ENCODE peak calls at places on chromosomes 7 and 10, in ten cellular contexts. One of them, this sample, is unnamed.
A peak's percentile ranks its signal among the peaks of the same experiment; 100 is the strongest.

GRCh38 chr10:75987610-75988009 is 556.2 kb downstream of the LRMDA start:
- DNase-seq in HCT116: no peak
- DNase-seq in spleen: no peak
- DNase-seq in breast epithelium: no peak
- DNase-seq in Panc1: no peak
- DNase-seq in stomach: no peak
- DNase-seq in K562: no peak
- DNase-seq in prostate gland: no peak
- DNase-seq in H1: no peak
- DNase-seq in suprapubic skin: no peak
- DNase-seq in this sample: no peak

GRCh38 chr10:83677795-83678194 is 461.5 kb upstream of the GHITM start:
- DNase-seq in HCT116: no peak
- DNase-seq in spleen: no peak
- DNase-seq in breast epithelium: no peak
- DNase-seq in Panc1: no peak
- DNase-seq in stomach: no peak
- DNase-seq in K562: no peak
- DNase-seq in prostate gland: no peak
- DNase-seq in H1: no peak
- DNase-seq in suprapubic skin: no peak
- DNase-seq in this sample: peak; percentile 72

GRCh38 chr10:78524941-78525340 is 491.3 kb downstream of the RPS24 start:
- DNase-seq in HCT116: no peak
- DNase-seq in spleen: no peak
- DNase-seq in breast epithelium: no peak
- DNase-seq in Panc1: no peak
- DNase-seq in stomach: no peak
- DNase-seq in K562: no peak
- DNase-seq in prostate gland: no peak
- DNase-seq in H1: no peak
- DNase-seq in suprapubic skin: peak; percentile 25
- DNase-seq in this sample: no peak

GRCh38 chr7:86965727-86966120 is 93.7 kb downstream of the ELAPOR2 start:
- DNase-seq in HCT116: no peak
- DNase-seq in spleen: no peak
- DNase-seq in breast epithelium: no peak
- DNase-seq in Panc1: no peak
- DNase-seq in stomach: no peak
- DNase-seq in K562: no peak
- DNase-seq in prostate gland: no peak
- DNase-seq in H1: no peak
- DNase-seq in suprapubic skin: no peak
- DNase-seq in this sample: no peak

GRCh38 chr10:125362966-125363365 is 202.6 kb upstream of the CTBP2 start:
- DNase-seq in HCT116: no peak
- DNase-seq in spleen: no peak
- DNase-seq in breast epithelium: no peak
- DNase-seq in Panc1: no peak
- DNase-seq in stomach: no peak
- DNase-seq in K562: no peak
- DNase-seq in prostate gland: no peak
- DNase-seq in H1: no peak
- DNase-seq in suprapubic skin: no peak
- DNase-seq in this sample: no peak

GRCh38 chr7:27802977-27803376 is 63.0 kb downstream of the TAX1BP1 start:
- DNase-seq in HCT116: no peak
- DNase-seq in spleen: no peak
- DNase-seq in breast epithelium: no peak
- DNase-seq in Panc1: no peak
- DNase-seq in stomach: no peak
- DNase-seq in K562: no peak
- DNase-seq in prostate gland: no peak
- DNase-seq in H1: no peak
- DNase-seq in suprapubic skin: no peak
- DNase-seq in this sample: no peak

GRCh38 chr7:140041626-140042385 is 20.9 kb downstream of the PARP12 start:
- DNase-seq in HCT116: no peak
- DNase-seq in spleen: no peak
- DNase-seq in breast epithelium: no peak
- DNase-seq in Panc1: no peak
- DNase-seq in stomach: no peak
- DNase-seq in K562: no peak
- DNase-seq in prostate gland: no peak
- DNase-seq in H1: no peak
- DNase-seq in suprapubic skin: no peak
- DNase-seq in this sample: no peak

GRCh38 chr7:2870471-2870941 is 26.4 kb upstream of the GNA12 start:
- DNase-seq in HCT116: peak; percentile 39
- DNase-seq in spleen: peak; percentile 90
- DNase-seq in breast epithelium: no peak
- DNase-seq in Panc1: no peak
- DNase-seq in stomach: peak; percentile 63
- DNase-seq in K562: no peak
- DNase-seq in prostate gland: no peak
- DNase-seq in H1: no peak
- DNase-seq in suprapubic skin: peak; percentile 84
- DNase-seq in this sample: peak; percentile 86

GRCh38 chr10:111084346-111085255 is 7.8 kb downstream of the ADRA2A start:
- DNase-seq in HCT116: no peak
- DNase-seq in spleen: no peak
- DNase-seq in breast epithelium: no peak
- DNase-seq in Panc1: no peak
- DNase-seq in stomach: no peak
- DNase-seq in K562: no peak
- DNase-seq in prostate gland: no peak
- DNase-seq in H1: peak; percentile 22
- DNase-seq in suprapubic skin: no peak
- DNase-seq in this sample: no peak

GRCh38 chr7:132475037-132475668 is 101.1 kb downstream of the PLXNA4 start:
- DNase-seq in HCT116: no peak
- DNase-seq in spleen: no peak
- DNase-seq in breast epithelium: no peak
- DNase-seq in Panc1: no peak
- DNase-seq in stomach: no peak
- DNase-seq in K562: no peak
- DNase-seq in prostate gland: no peak
- DNase-seq in H1: no peak
- DNase-seq in suprapubic skin: no peak
- DNase-seq in this sample: no peak

GRCh38 chr7:93920496-93921189 is 892 bp upstream of the GNG11 start:
- DNase-seq in HCT116: no peak
- DNase-seq in spleen: no peak
- DNase-seq in breast epithelium: no peak
- DNase-seq in Panc1: no peak
- DNase-seq in stomach: no peak
- DNase-seq in K562: no peak
- DNase-seq in prostate gland: no peak
- DNase-seq in H1: no peak
- DNase-seq in suprapubic skin: no peak
- DNase-seq in this sample: no peak

GRCh38 chr10:117090831-117091230 is 47.2 kb downstream of the VAX1 start:
- DNase-seq in HCT116: no peak
- DNase-seq in spleen: no peak
- DNase-seq in breast epithelium: no peak
- DNase-seq in Panc1: no peak
- DNase-seq in stomach: no peak
- DNase-seq in K562: no peak
- DNase-seq in prostate gland: no peak
- DNase-seq in H1: no peak
- DNase-seq in suprapubic skin: no peak
- DNase-seq in this sample: no peak

GRCh38 chr10:117087521-117087920 is 50.5 kb downstream of the VAX1 start:
- DNase-seq in HCT116: no peak
- DNase-seq in spleen: no peak
- DNase-seq in breast epithelium: no peak
- DNase-seq in Panc1: no peak
- DNase-seq in stomach: no peak
- DNase-seq in K562: no peak
- DNase-seq in prostate gland: no peak
- DNase-seq in H1: no peak
- DNase-seq in suprapubic skin: no peak
- DNase-seq in this sample: no peak

GRCh38 chr10:117096559-117097201 is 41.4 kb downstream of the VAX1 start:
- DNase-seq in HCT116: no peak
- DNase-seq in spleen: no peak
- DNase-seq in breast epithelium: no peak
- DNase-seq in Panc1: no peak
- DNase-seq in stomach: no peak
- DNase-seq in K562: no peak
- DNase-seq in prostate gland: no peak
- DNase-seq in H1: no peak
- DNase-seq in suprapubic skin: no peak
- DNase-seq in this sample: no peak

GRCh38 chr10:117094856-117095255 is 43.2 kb downstream of the VAX1 start:
- DNase-seq in HCT116: no peak
- DNase-seq in spleen: no peak
- DNase-seq in breast epithelium: no peak
- DNase-seq in Panc1: no peak
- DNase-seq in stomach: no peak
- DNase-seq in K562: no peak
- DNase-seq in prostate gland: no peak
- DNase-seq in H1: no peak
- DNase-seq in suprapubic skin: no peak
- DNase-seq in this sample: no peak

DNA sequence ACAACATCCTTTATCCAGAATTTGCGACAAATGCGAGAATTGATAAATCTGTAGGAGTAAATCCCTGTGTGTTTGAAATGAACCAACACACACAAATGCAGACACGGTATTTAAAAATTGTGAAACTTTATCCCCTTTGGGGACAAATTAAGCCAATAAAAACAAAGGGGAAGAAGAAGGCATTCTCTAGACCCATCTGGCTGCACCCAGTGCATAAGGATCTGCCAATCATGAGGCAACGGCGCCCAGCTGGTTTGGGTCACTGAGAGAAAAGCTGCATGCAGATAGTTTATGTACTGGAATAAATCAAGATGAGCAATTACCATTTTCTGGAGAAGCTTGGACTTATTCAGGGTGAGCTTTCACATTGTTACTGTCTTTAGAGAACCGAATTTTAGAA is 45.7 kb downstream of the VAX1 start:
- DNase-seq in HCT116: no peak
- DNase-seq in spleen: no peak
- DNase-seq in breast epithelium: no peak
- DNase-seq in Panc1: no peak
- DNase-seq in stomach: no peak
- DNase-seq in K562: no peak
- DNase-seq in prostate gland: no peak
- DNase-seq in H1: no peak
- DNase-seq in suprapubic skin: no peak
- DNase-seq in this sample: no peak
- H3K4me1 ChIP-seq in HCT116: no peaks in the 10 kb centered on the region
- H3K4me1 ChIP-seq in spleen: no peaks in the 10 kb centered on the region
- H3K4me1 ChIP-seq in breast epithelium: no peaks in the 10 kb centered on the region
- H3K4me1 ChIP-seq in Panc1: no peaks in the 10 kb centered on the region
- H3K4me1 ChIP-seq in stomach: no peaks in the 10 kb centered on the region
- H3K4me1 ChIP-seq in K562: no peaks in the 10 kb centered on the region
- H3K4me1 ChIP-seq in prostate gland: no peaks in the 10 kb centered on the region
- H3K4me1 ChIP-seq in H1: no peaks in the 10 kb centered on the region
- H3K4me1 ChIP-seq in suprapubic skin: no peaks in the 10 kb centered on the region
- H3K4me1 ChIP-seq in this sample: no peaks in the 10 kb centered on the region

GRCh38 chr10:35449944-35450343 is 113.6 kb downstream of the CCNY start:
- DNase-seq in HCT116: no peak
- DNase-seq in spleen: no peak
- DNase-seq in breast epithelium: no peak
- DNase-seq in Panc1: no peak
- DNase-seq in stomach: no peak
- DNase-seq in K562: no peak
- DNase-seq in prostate gland: no peak
- DNase-seq in H1: no peak
- DNase-seq in suprapubic skin: no peak
- DNase-seq in this sample: no peak

GRCh38 chr10:35448687-35449662 is 112.7 kb downstream of the CCNY start:
- DNase-seq in HCT116: no peak
- DNase-seq in spleen: no peak
- DNase-seq in breast epithelium: no peak
- DNase-seq in Panc1: no peak
- DNase-seq in stomach: peak; percentile 38
- DNase-seq in K562: no peak
- DNase-seq in prostate gland: no peak
- DNase-seq in H1: no peak
- DNase-seq in suprapubic skin: no peak
- DNase-seq in this sample: peak; percentile 73

GRCh38 chr10:35446439-35446838 is 110.1 kb downstream of the CCNY start:
- DNase-seq in HCT116: no peak
- DNase-seq in spleen: no peak
- DNase-seq in breast epithelium: no peak
- DNase-seq in Panc1: no peak
- DNase-seq in stomach: no peak
- DNase-seq in K562: no peak
- DNase-seq in prostate gland: no peak
- DNase-seq in H1: no peak
- DNase-seq in suprapubic skin: no peak
- DNase-seq in this sample: no peak

GRCh38 chr10:35445150-35445884 is 109.0 kb downstream of the CCNY start:
- DNase-seq in HCT116: no peak
- DNase-seq in spleen: no peak
- DNase-seq in breast epithelium: no peak
- DNase-seq in Panc1: no peak
- DNase-seq in stomach: no peak
- DNase-seq in K562: no peak
- DNase-seq in prostate gland: no peak
- DNase-seq in H1: no peak
- DNase-seq in suprapubic skin: no peak
- DNase-seq in this sample: no peak

GRCh38 chr10:35447693-35448407 is 111.5 kb downstream of the CCNY start:
- DNase-seq in HCT116: peak; percentile 10
- DNase-seq in spleen: no peak
- DNase-seq in breast epithelium: no peak
- DNase-seq in Panc1: no peak
- DNase-seq in stomach: peak; percentile 51
- DNase-seq in K562: peak; percentile 40
- DNase-seq in prostate gland: peak; percentile 47
- DNase-seq in H1: no peak
- DNase-seq in suprapubic skin: no peak
- DNase-seq in this sample: no peak
- TF ChIP-seq POLR2AphosphoS5 in HCT116: no peak
- TF ChIP-seq POLR2AphosphoS5 in spleen: no peak
- TF ChIP-seq POLR2AphosphoS5 in breast epithelium: peak; percentile 56
- TF ChIP-seq POLR2AphosphoS5 in Panc1: no peak
- TF ChIP-seq POLR2AphosphoS5 in stomach: no peak
- TF ChIP-seq POLR2AphosphoS5 in K562: no peak
- TF ChIP-seq POLR2AphosphoS5 in prostate gland: peak; percentile 28
- TF ChIP-seq POLR2AphosphoS5 in H1: no peak
- TF ChIP-seq POLR2AphosphoS5 in suprapubic skin: no peak
- TF ChIP-seq POLR2AphosphoS5 in this sample: no peak

GRCh38 chr10:119368991-119369869 is 161.9 kb downstream of the GRK5 start:
- DNase-seq in HCT116: no peak
- DNase-seq in spleen: peak; percentile 89
- DNase-seq in breast epithelium: no peak
- DNase-seq in Panc1: no peak
- DNase-seq in stomach: no peak
- DNase-seq in K562: no peak
- DNase-seq in prostate gland: no peak
- DNase-seq in H1: no peak
- DNase-seq in suprapubic skin: no peak
- DNase-seq in this sample: no peak
- H3K4me1 ChIP-seq in HCT116: no peaks in the 10 kb centered on the region
- H3K4me1 ChIP-seq in spleen: peaks cover 98% of the 10 kb centered on the region
- H3K4me1 ChIP-seq in breast epithelium: no peaks in the 10 kb centered on the region
- H3K4me1 ChIP-seq in Panc1: peaks cover 5% of the 10 kb centered on the region
- H3K4me1 ChIP-seq in stomach: peaks cover 60% of the 10 kb centered on the region
- H3K4me1 ChIP-seq in K562: no peaks in the 10 kb centered on the region
- H3K4me1 ChIP-seq in prostate gland: no peaks in the 10 kb centered on the region
- H3K4me1 ChIP-seq in H1: no peaks in the 10 kb centered on the region
- H3K4me1 ChIP-seq in suprapubic skin: peaks cover 69% of the 10 kb centered on the region
- H3K4me1 ChIP-seq in this sample: peaks cover 61% of the 10 kb centered on the region

GRCh38 chr7:65373608-65374351 is at the start of gene ZNF92:
- DNase-seq in HCT116: peak; percentile 96
- DNase-seq in spleen: peak; percentile 97
- DNase-seq in breast epithelium: peak; percentile 98
- DNase-seq in Panc1: peak; percentile 95
- DNase-seq in stomach: peak; percentile 98
- DNase-seq in K562: peak; percentile 98
- DNase-seq in prostate gland: peak; percentile 97
- DNase-seq in H1: peak; percentile 98
- DNase-seq in suprapubic skin: peak; percentile 98
- DNase-seq in this sample: peak; percentile 97
- TF ChIP-seq POLR2AphosphoS5 in HCT116: peak; percentile 93
- TF ChIP-seq POLR2AphosphoS5 in spleen: peak; percentile 99
- TF ChIP-seq POLR2AphosphoS5 in breast epithelium: peak; percentile 83
- TF ChIP-seq POLR2AphosphoS5 in Panc1: peak; percentile 95
- TF ChIP-seq POLR2AphosphoS5 in stomach: peak; percentile 75
- TF ChIP-seq POLR2AphosphoS5 in K562: peak; percentile 95
- TF ChIP-seq POLR2AphosphoS5 in prostate gland: peak; percentile 97
- TF ChIP-seq POLR2AphosphoS5 in H1: peak; percentile 98
- TF ChIP-seq POLR2AphosphoS5 in suprapubic skin: no peak
- TF ChIP-seq POLR2AphosphoS5 in this sample: peak; percentile 89

This sample was measured in sigmoid colon.